ENCODE peak calls at places on chromosomes 16 and 17, in seven cellular contexts. X is DND-41, K is omental fat pad, D is ovary, T is tibial artery, J is stomach, Y is left lung. U is an unnamed sample.

GRCh38 chr17:68403122-68403521 is 54.2 kb downstream of the WIPI1 start:
- DNase-seq in K (no peak), Y (no peak), D (no peak), T (no peak), X (no peak), J (no peak), U (no peak)

GRCh38 chr17:31433091-31433790 is 41.8 kb downstream of the RAB11FIP4 start:
- DNase-seq in X (peak), Y (no peak), K (no peak), J (no peak), D (no peak), T (no peak), U (no peak)

GRCh38 chr17:82536220-82537201 is 17.0 kb downstream of the FOXK2 start:
- DNase-seq in D (peak), J (peak), T (no peak), X (no peak), K (no peak), Y (peak), U (no peak)

GRCh38 chr17:56680676-56681075 is 87.2 kb downstream of the NOG start:
- DNase-seq in T (no peak), Y (no peak), J (no peak), K (no peak), D (no peak), X (no peak), U (no peak)

GRCh38 chr16:70676571-70677498 is 9.0 kb downstream of the MTSS2 start:
- DNase-seq in T (peak), J (no peak), X (no peak), D (no peak), K (no peak), Y (peak), U (peak)

GRCh38 chr17:601462-602303 is 113.0 kb downstream of the VPS53 start:
- DNase-seq in X (no peak), Y (no peak), J (no peak), T (no peak), K (no peak), D (no peak), U (no peak)

GRCh38 chr16:66455970-66456369 is 28.9 kb downstream of the BEAN1 start:
- DNase-seq in J (no peak), X (no peak), T (no peak), D (no peak), Y (no peak), K (no peak), U (no peak)

GRCh38 chr17:64148017-64148631 is 18.2 kb upstream of the ERN1 start:
- DNase-seq in J (no peak), X (no peak), D (no peak), T (no peak), Y (no peak), K (no peak), U (no peak)

GRCh38 chr16:28192811-28193529 is 18.8 kb downstream of the XPO6 start:
- DNase-seq in Y (no peak), J (peak), K (no peak), T (no peak), D (no peak), X (peak), U (no peak)

GRCh38 chr16:47004652-47005051 is 31.2 kb upstream of the DNAJA2 start:
- DNase-seq in K (no peak), T (no peak), X (no peak), Y (no peak), D (no peak), J (no peak), U (no peak)

GRCh38 chr17:57892146-57892819 is 42.4 kb upstream of the MRPS23 start:
- DNase-seq in K (peak), Y (peak), X (peak), J (peak), T (peak), D (peak), U (peak)

GRCh38 chr16:78638371-78638770 is 538.9 kb downstream of the WWOX start:
- DNase-seq in Y (no peak), T (no peak), J (no peak), X (no peak), D (no peak), K (no peak), U (no peak)

GRCh38 chr17:81002409-81003361 is 11.0 kb downstream of the CHMP6 start:
- DNase-seq in D (peak), K (peak), J (peak), X (no peak), Y (peak), T (no peak), U (peak)

GRCh38 chr17:57309479-57309878 is 53.2 kb downstream of the MSI2 start:
- DNase-seq in Y (no peak), T (no peak), X (no peak), D (no peak), K (no peak), J (no peak), U (no peak)

GRCh38 chr16:89785523-89786155 is 30.8 kb downstream of the FANCA start:
- DNase-seq in J (no peak), Y (no peak), T (no peak), X (no peak), K (no peak), D (no peak), U (no peak)

GRCh38 chr17:79042421-79043190 is 18.6 kb downstream of the C1QTNF1 start:
- DNase-seq in D (peak), K (peak), J (peak), T (no peak), Y (peak), X (peak), U (peak)

GRCh38 chr17:73600103-73600871 is 44.0 kb downstream of the SDK2 start:
- DNase-seq in J (no peak), K (no peak), T (no peak), Y (no peak), X (no peak), D (no peak), U (no peak)

GRCh38 chr17:34153988-34154387 is 101.1 kb upstream of the CCL2 start:
- DNase-seq in X (no peak), T (no peak), J (no peak), D (no peak), K (no peak), Y (no peak), U (no peak)

GRCh38 chr17:81397314-81398169 is 2.3 kb downstream of the BAHCC1 start:
- DNase-seq in D (no peak), T (no peak), K (no peak), Y (no peak), J (peak), X (peak), U (no peak)

GRCh38 chr17:73506470-73507435 is 137.5 kb downstream of the SDK2 start:
- DNase-seq in X (no peak), Y (peak), T (no peak), D (no peak), J (no peak), K (no peak), U (no peak)

GRCh38 chr16:9384141-9384540 is 292.7 kb downstream of the HAPSTR1 start:
- DNase-seq in X (no peak), Y (no peak), D (no peak), T (no peak), K (no peak), J (no peak), U (no peak)

GRCh38 chr16:85514601-85515318 is 98.4 kb upstream of the GSE1 start:
- DNase-seq in X (no peak), D (peak), J (peak), Y (peak), K (peak), T (peak), U (no peak)

GRCh38 chr17:48814504-48814903 is 2.5 kb downstream of the TTLL6 start:
- DNase-seq in J (peak), K (no peak), T (no peak), X (peak), Y (no peak), D (peak), U (peak)

GRCh38 chr17:31535581-31535981 is 144.1 kb downstream of the RAB11FIP4 start:
- DNase-seq in K (no peak), X (no peak), T (no peak), Y (no peak), D (no peak), J (no peak), U (no peak)

GRCh38 chr17:49783051-49783715 is 5.3 kb upstream of the KAT7 start:
- DNase-seq in D (no peak), T (peak), J (no peak), K (no peak), X (no peak), Y (no peak), U (no peak)

DNA sequence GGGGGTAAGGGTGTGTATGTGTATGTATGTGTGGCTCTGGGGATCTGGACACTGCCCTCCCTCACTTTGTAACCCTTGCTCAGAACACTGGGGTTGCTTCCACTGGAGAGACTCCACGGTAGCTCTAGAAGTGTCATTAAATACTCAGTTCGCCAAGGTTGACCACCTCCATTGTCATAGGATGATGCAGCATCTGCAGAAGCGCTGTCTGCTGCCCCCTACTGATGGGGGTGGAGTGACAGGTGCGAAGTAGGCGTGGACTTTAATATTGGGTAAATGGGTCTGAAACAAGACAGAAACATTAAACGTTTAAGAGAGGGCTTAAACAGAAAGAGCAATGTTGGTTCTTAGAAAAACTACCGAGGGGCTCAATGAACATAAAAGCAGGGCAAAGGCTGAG is 35.5 kb upstream of the STAC2 start:
- DNase-seq in K (no peak), X (peak), T (no peak), Y (no peak), J (no peak), D (no peak), U (no peak)
- TF ChIP-seq CTCF in K (no peak), X (peak), T (peak), Y (no peak), J (no peak), D (no peak), U (peak)

DNA sequence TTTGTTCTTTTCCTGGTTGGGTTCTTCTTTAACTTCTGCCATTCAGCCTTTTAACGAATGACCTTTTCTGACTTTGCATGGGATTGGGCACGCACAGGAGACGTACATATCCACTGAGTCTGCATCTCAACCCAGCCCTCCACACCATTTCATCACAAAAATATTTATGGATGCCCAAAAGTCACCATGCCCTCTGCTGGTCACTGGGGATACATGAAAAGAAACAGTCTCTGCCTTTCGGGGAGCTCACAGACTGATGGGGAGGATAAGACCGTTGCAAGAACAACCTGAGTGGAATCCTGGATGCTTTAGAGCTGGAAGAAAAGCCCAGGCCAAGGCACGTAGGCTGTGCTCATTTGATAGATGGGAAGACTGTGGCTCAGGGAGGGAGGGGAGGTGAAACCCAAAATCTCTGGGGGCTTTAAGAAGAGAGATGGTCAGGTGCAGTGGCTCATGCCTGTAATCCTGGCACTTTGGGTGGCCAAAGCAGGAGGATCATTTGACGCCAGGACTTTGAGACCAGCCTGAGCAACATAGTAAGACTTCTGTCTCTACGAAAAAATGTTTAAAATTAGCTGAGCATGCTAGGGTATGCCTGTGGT is 7.9 kb upstream of the MT2A start:
- DNase-seq in X (peak), D (no peak), T (no peak), J (peak), Y (no peak), K (no peak), U (no peak)
- TF ChIP-seq CTCF in X (peak), D (peak), T (peak), J (peak), Y (peak), K (no peak), U (peak)

DNA sequence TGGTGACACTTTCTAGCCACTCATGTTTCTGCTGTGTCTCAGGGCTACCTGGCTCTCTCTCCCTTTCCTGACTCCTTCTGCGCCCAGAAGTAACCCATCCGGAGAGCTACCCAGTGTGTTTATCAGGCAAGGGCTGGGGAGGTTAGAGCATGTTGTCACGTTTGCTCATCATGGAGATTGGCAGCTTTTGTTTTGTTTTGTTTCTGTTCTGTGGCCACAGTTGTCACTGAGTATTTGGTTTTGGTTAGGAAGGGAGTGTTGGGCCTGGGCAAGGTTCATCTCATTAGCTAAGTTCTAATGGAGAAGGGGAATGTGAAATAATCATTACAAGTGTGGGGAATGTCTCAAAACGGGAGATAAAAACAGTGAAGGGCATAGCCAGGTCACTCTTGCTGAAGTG is 390.8 kb downstream of the CPPED1 start:
- DNase-seq in D (no peak), T (no peak), J (no peak), X (no peak), Y (no peak), K (no peak), U (no peak)
- TF ChIP-seq CTCF in D (no peak), T (no peak), J (no peak), X (no peak), Y (no peak), K (no peak), U (no peak)

GRCh38 chr16:72502654-72503005 is 330.7 kb upstream of the PMFBP1 start:
- DNase-seq in D (no peak), Y (no peak), T (no peak), X (peak), J (no peak), K (no peak), U (no peak)

GRCh38 chr16:72508196-72508595 is 336.2 kb upstream of the PMFBP1 start:
- DNase-seq in Y (no peak), T (no peak), D (no peak), X (no peak), K (no peak), J (no peak), U (no peak)
- TF ChIP-seq CTCF in Y (no peak), T (no peak), D (no peak), X (no peak), K (no peak), J (no peak), U (no peak)

GRCh38 chr17:44005527-44005864 is 1.1 kb downstream of the NAGS start:
- DNase-seq in Y (no peak), J (no peak), X (no peak), T (no peak), K (no peak), D (no peak), U (no peak)

GRCh38 chr17:44006581-44007345 is 2.3 kb downstream of the NAGS start:
- DNase-seq in K (peak), T (peak), J (peak), X (peak), Y (peak), D (peak), U (peak)

GRCh38 chr17:44007346-44008204 is 3.2 kb downstream of the NAGS start:
- DNase-seq in K (no peak), Y (peak), J (no peak), T (no peak), D (no peak), X (no peak), U (peak)

GRCh38 chr17:44004761-44005526 is 522 bp downstream of the NAGS start:
- DNase-seq in X (no peak), T (no peak), J (peak), Y (peak), K (no peak), D (peak), U (no peak)

GRCh38 chr17:44005865-44006580 is 1.6 kb downstream of the NAGS start:
- DNase-seq in T (peak), X (no peak), D (peak), Y (peak), J (peak), K (no peak), U (peak)
- TF ChIP-seq CTCF in T (no peak), X (no peak), D (no peak), Y (no peak), J (no peak), K (no peak), U (peak)

GRCh38 chr17:13788385-13788784 is 186.7 kb upstream of the HS3ST3A1 start:
- DNase-seq in D (no peak), K (no peak), X (no peak), J (no peak), T (no peak), Y (no peak), U (no peak)

GRCh38 chr17:13786000-13786598 is 184.4 kb upstream of the HS3ST3A1 start:
- DNase-seq in K (no peak), T (no peak), Y (no peak), J (no peak), X (no peak), D (peak), U (no peak)

GRCh38 chr17:13787636-13788035 is 185.9 kb upstream of the HS3ST3A1 start:
- DNase-seq in D (no peak), K (no peak), J (no peak), X (no peak), T (no peak), Y (no peak), U (no peak)

GRCh38 chr17:13784466-13784865 is 182.7 kb upstream of the HS3ST3A1 start:
- DNase-seq in X (no peak), J (no peak), Y (no peak), D (no peak), K (no peak), T (no peak), U (no peak)
- TF ChIP-seq CTCF in X (no peak), J (no peak), Y (no peak), D (no peak), K (no peak), T (no peak), U (no peak)

GRCh38 chr16:49382916-49383315 is 9.3 kb downstream of the C16orf78 start:
- DNase-seq in J (no peak), K (no peak), Y (no peak), T (no peak), X (no peak), D (no peak), U (no peak)
- TF ChIP-seq CTCF in J (no peak), K (no peak), Y (no peak), T (no peak), X (peak), D (no peak), U (no peak)

GRCh38 chr17:77436058-77436442 is 295.3 kb downstream of the SEC14L1 start:
- DNase-seq in J (no peak), K (no peak), X (no peak), D (no peak), Y (no peak), T (no peak), U (no peak)
- TF ChIP-seq CTCF in J (no peak), K (no peak), X (no peak), D (no peak), Y (no peak), T (no peak), U (no peak)

GRCh38 chr17:6780001-6780400 is 4.0 kb downstream of the FBXO39 start:
- DNase-seq in K (no peak), D (no peak), Y (no peak), X (no peak), T (no peak), J (no peak), U (no peak)

GRCh38 chr17:6786618-6787017 is 10.6 kb downstream of the FBXO39 start:
- DNase-seq in J (no peak), D (no peak), X (no peak), T (no peak), Y (no peak), K (no peak), U (no peak)

GRCh38 chr17:6779411-6779810 is 3.4 kb downstream of the FBXO39 start:
- DNase-seq in D (no peak), T (no peak), K (no peak), X (no peak), Y (no peak), J (no peak), U (no peak)

GRCh38 chr17:6780886-6781285 is 4.9 kb downstream of the FBXO39 start:
- DNase-seq in D (no peak), T (no peak), X (peak), Y (no peak), K (no peak), J (no peak), U (no peak)

GRCh38 chr17:6782244-6782643 is 6.2 kb downstream of the FBXO39 start:
- DNase-seq in T (no peak), J (no peak), D (no peak), K (no peak), X (no peak), Y (no peak), U (no peak)
- TF ChIP-seq CTCF in T (no peak), J (no peak), D (no peak), K (no peak), X (no peak), Y (no peak), U (no peak)

U was measured in CD14-positive monocyte.